ENCODE peak calls at places on chromosome 4, in five cellular contexts. One of them, this sample, is unnamed.

GRCh38 chr4:10239982-10240654 is 123.5 kb upstream of the WDR1 start:
- DNase-seq in CD8-positive, alpha-beta memory T cell: no peak
- DNase-seq in heart right ventricle: no peak
- DNase-seq in cardiac muscle cell: peak
- DNase-seq in A549: no peak
- DNase-seq in this sample: no peak

GRCh38 chr4:20288846-20289512 is 37.3 kb downstream of the SLIT2 start:
- DNase-seq in CD8-positive, alpha-beta memory T cell: no peak
- DNase-seq in heart right ventricle: no peak
- DNase-seq in cardiac muscle cell: peak
- DNase-seq in A549: no peak
- DNase-seq in this sample: no peak

GRCh38 chr4:168264903-168265302 is 53.6 kb downstream of the DDX60 start:
- DNase-seq in CD8-positive, alpha-beta memory T cell: no peak
- DNase-seq in heart right ventricle: peak
- DNase-seq in cardiac muscle cell: no peak
- DNase-seq in A549: no peak
- DNase-seq in this sample: no peak

GRCh38 chr4:61628282-61628681 is 428.2 kb downstream of the ADGRL3 start:
- DNase-seq in CD8-positive, alpha-beta memory T cell: no peak
- DNase-seq in heart right ventricle: no peak
- DNase-seq in cardiac muscle cell: no peak
- DNase-seq in A549: no peak
- DNase-seq in this sample: no peak

GRCh38 chr4:156347412-156348075 is 393.9 kb upstream of the CTSO start:
- DNase-seq in CD8-positive, alpha-beta memory T cell: no peak
- DNase-seq in heart right ventricle: no peak
- DNase-seq in cardiac muscle cell: peak
- DNase-seq in A549: no peak
- DNase-seq in this sample: no peak

GRCh38 chr4:108072300-108072699 is 82.6 kb downstream of the HADH start:
- DNase-seq in CD8-positive, alpha-beta memory T cell: peak
- DNase-seq in heart right ventricle: no peak
- DNase-seq in cardiac muscle cell: no peak
- DNase-seq in A549: no peak
- DNase-seq in this sample: no peak

GRCh38 chr4:113080050-113080449 is 30.6 kb downstream of the ANK2 start:
- DNase-seq in CD8-positive, alpha-beta memory T cell: no peak
- DNase-seq in heart right ventricle: no peak
- DNase-seq in cardiac muscle cell: peak
- DNase-seq in A549: peak
- DNase-seq in this sample: no peak

GRCh38 chr4:187276786-187277408 is 553.2 kb upstream of the FAT1 start:
- DNase-seq in CD8-positive, alpha-beta memory T cell: no peak
- DNase-seq in heart right ventricle: no peak
- DNase-seq in cardiac muscle cell: peak
- DNase-seq in A549: no peak
- DNase-seq in this sample: no peak

GRCh38 chr4:144204431-144204830 is 63.9 kb upstream of the GYPA start:
- DNase-seq in CD8-positive, alpha-beta memory T cell: no peak
- DNase-seq in heart right ventricle: no peak
- DNase-seq in cardiac muscle cell: no peak
- DNase-seq in A549: no peak
- DNase-seq in this sample: no peak

GRCh38 chr4:123020285-123020684 is 97.9 kb upstream of the NUDT6 start:
- DNase-seq in CD8-positive, alpha-beta memory T cell: no peak
- DNase-seq in heart right ventricle: no peak
- DNase-seq in cardiac muscle cell: no peak
- DNase-seq in A549: no peak
- DNase-seq in this sample: no peak

GRCh38 chr4:3283916-3284315 is 8.9 kb upstream of the RGS12 start:
- DNase-seq in CD8-positive, alpha-beta memory T cell: no peak
- DNase-seq in heart right ventricle: no peak
- DNase-seq in cardiac muscle cell: no peak
- DNase-seq in A549: no peak
- DNase-seq in this sample: no peak

GRCh38 chr4:15336410-15337184 is 91.2 kb upstream of the C1QTNF7 start:
- DNase-seq in CD8-positive, alpha-beta memory T cell: no peak
- DNase-seq in heart right ventricle: no peak
- DNase-seq in cardiac muscle cell: peak
- DNase-seq in A549: no peak
- DNase-seq in this sample: no peak

GRCh38 chr4:6538586-6538985 is 36.4 kb upstream of the MAN2B2 start:
- DNase-seq in CD8-positive, alpha-beta memory T cell: no peak
- DNase-seq in heart right ventricle: no peak
- DNase-seq in cardiac muscle cell: no peak
- DNase-seq in A549: no peak
- DNase-seq in this sample: no peak

GRCh38 chr4:39933689-39934590 is 43.8 kb downstream of the PDS5A start:
- DNase-seq in CD8-positive, alpha-beta memory T cell: no peak
- DNase-seq in heart right ventricle: no peak
- DNase-seq in cardiac muscle cell: peak
- DNase-seq in A549: no peak
- DNase-seq in this sample: no peak

GRCh38 chr4:75547647-75548387 is 8.0 kb upstream of the ODAPH start:
- DNase-seq in CD8-positive, alpha-beta memory T cell: no peak
- DNase-seq in heart right ventricle: peak
- DNase-seq in cardiac muscle cell: peak
- DNase-seq in A549: no peak
- DNase-seq in this sample: no peak

GRCh38 chr4:42371306-42372063 is 25.8 kb upstream of the SHISA3 start:
- DNase-seq in CD8-positive, alpha-beta memory T cell: no peak
- DNase-seq in heart right ventricle: peak
- DNase-seq in cardiac muscle cell: peak
- DNase-seq in A549: peak
- DNase-seq in this sample: no peak

GRCh38 chr4:112473985-112474384 is 42.0 kb downstream of the NEUROG2 start:
- DNase-seq in CD8-positive, alpha-beta memory T cell: no peak
- DNase-seq in heart right ventricle: no peak
- DNase-seq in cardiac muscle cell: no peak
- DNase-seq in A549: no peak
- DNase-seq in this sample: no peak

GRCh38 chr4:72582853-72583252 is 13.8 kb upstream of the ADAMTS3 start:
- DNase-seq in CD8-positive, alpha-beta memory T cell: no peak
- DNase-seq in heart right ventricle: no peak
- DNase-seq in cardiac muscle cell: no peak
- DNase-seq in A549: no peak
- DNase-seq in this sample: no peak

GRCh38 chr4:38412137-38412536 is 251.9 kb upstream of the KLF3 start:
- DNase-seq in CD8-positive, alpha-beta memory T cell: no peak
- DNase-seq in heart right ventricle: no peak
- DNase-seq in cardiac muscle cell: no peak
- DNase-seq in A549: no peak
- DNase-seq in this sample: no peak

GRCh38 chr4:1376841-1377605 is 29.2 kb downstream of the NKX1-1 start:
- DNase-seq in CD8-positive, alpha-beta memory T cell: no peak
- DNase-seq in heart right ventricle: no peak
- DNase-seq in cardiac muscle cell: no peak
- DNase-seq in A549: no peak
- DNase-seq in this sample: no peak

DNA sequence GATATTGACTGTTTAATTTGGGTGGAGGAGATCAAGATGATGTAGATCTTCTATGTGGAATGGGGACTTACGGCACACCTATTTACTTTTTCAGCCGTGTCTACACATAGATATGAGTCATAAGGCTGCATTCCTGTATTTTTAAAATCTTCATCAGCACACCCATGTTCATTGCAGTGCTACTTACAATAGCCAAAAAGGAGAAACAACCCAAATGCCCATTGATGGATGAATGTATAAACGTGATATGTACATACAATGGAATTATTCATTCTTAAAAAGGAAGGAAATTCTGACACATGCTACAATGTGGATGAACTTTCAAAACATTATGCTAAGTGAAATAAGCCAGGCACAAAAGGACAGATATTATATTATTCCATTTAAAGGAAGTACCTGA is 98.6 kb downstream of the AASDH start:
- DNase-seq in CD8-positive, alpha-beta memory T cell: no peak
- DNase-seq in heart right ventricle: no peak
- DNase-seq in cardiac muscle cell: no peak
- DNase-seq in A549: no peak
- DNase-seq in this sample: no peak
- H3K27ac ChIP-seq in CD8-positive, alpha-beta memory T cell: no peak
- H3K27ac ChIP-seq in heart right ventricle: no peak
- H3K27ac ChIP-seq in cardiac muscle cell: no peak
- H3K27ac ChIP-seq in A549: no peak
- H3K27ac ChIP-seq in this sample: no peak

DNA sequence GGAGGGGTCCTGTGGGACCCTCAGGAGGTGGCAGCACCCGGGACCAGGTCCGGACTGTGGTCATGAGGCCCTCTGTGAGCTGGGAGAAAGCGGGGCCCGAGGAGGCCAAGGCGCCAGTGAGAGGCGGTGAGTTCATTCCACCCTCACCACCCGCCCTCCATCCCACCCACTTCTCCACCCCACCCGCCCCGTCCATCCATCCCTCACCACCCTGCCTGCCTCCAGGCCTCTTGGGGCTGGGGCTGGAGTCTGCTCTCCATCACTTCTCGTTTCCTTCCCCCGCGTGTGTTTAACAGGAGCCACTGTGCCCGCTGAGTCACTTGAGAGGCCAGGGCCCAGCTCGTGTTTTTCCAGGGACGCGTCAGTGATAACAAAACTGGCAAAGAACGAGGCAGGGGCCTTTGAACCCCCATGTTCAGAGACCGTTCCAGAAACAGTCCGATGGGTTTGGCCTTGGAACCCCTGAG is 6.2 kb downstream of the SH3TC1 start:
- DNase-seq in CD8-positive, alpha-beta memory T cell: no peak
- DNase-seq in heart right ventricle: no peak
- DNase-seq in cardiac muscle cell: peak
- DNase-seq in A549: no peak
- DNase-seq in this sample: no peak
- H3K27ac ChIP-seq in CD8-positive, alpha-beta memory T cell: no peak
- H3K27ac ChIP-seq in heart right ventricle: no peak
- H3K27ac ChIP-seq in cardiac muscle cell: no peak
- H3K27ac ChIP-seq in A549: no peak
- H3K27ac ChIP-seq in this sample: no peak

GRCh38 chr4:40990202-40990898 is 224.0 kb downstream of the APBB2 start:
- DNase-seq in CD8-positive, alpha-beta memory T cell: no peak
- DNase-seq in heart right ventricle: no peak
- DNase-seq in cardiac muscle cell: peak
- DNase-seq in A549: peak
- DNase-seq in this sample: no peak

GRCh38 chr4:40990899-40991265 is 223.5 kb downstream of the APBB2 start:
- DNase-seq in CD8-positive, alpha-beta memory T cell: no peak
- DNase-seq in heart right ventricle: no peak
- DNase-seq in cardiac muscle cell: no peak
- DNase-seq in A549: no peak
- DNase-seq in this sample: no peak

GRCh38 chr4:40995850-40996249 is 218.5 kb downstream of the APBB2 start:
- DNase-seq in CD8-positive, alpha-beta memory T cell: no peak
- DNase-seq in heart right ventricle: no peak
- DNase-seq in cardiac muscle cell: peak
- DNase-seq in A549: no peak
- DNase-seq in this sample: no peak

GRCh38 chr4:40992472-40993298 is 221.7 kb downstream of the APBB2 start:
- DNase-seq in CD8-positive, alpha-beta memory T cell: no peak
- DNase-seq in heart right ventricle: no peak
- DNase-seq in cardiac muscle cell: peak
- DNase-seq in A549: no peak
- DNase-seq in this sample: no peak

GRCh38 chr4:40991908-40992307 is 222.4 kb downstream of the APBB2 start:
- DNase-seq in CD8-positive, alpha-beta memory T cell: no peak
- DNase-seq in heart right ventricle: no peak
- DNase-seq in cardiac muscle cell: peak
- DNase-seq in A549: no peak
- DNase-seq in this sample: no peak
- H3K27ac ChIP-seq in CD8-positive, alpha-beta memory T cell: no peak
- H3K27ac ChIP-seq in heart right ventricle: no peak
- H3K27ac ChIP-seq in cardiac muscle cell: no peak
- H3K27ac ChIP-seq in A549: peak
- H3K27ac ChIP-seq in this sample: no peak

GRCh38 chr4:55358668-55359067 is 12.6 kb downstream of the SRD5A3 start:
- DNase-seq in CD8-positive, alpha-beta memory T cell: no peak
- DNase-seq in heart right ventricle: no peak
- DNase-seq in cardiac muscle cell: peak
- DNase-seq in A549: no peak
- DNase-seq in this sample: no peak
- H3K27ac ChIP-seq in CD8-positive, alpha-beta memory T cell: no peak
- H3K27ac ChIP-seq in heart right ventricle: peak
- H3K27ac ChIP-seq in cardiac muscle cell: no peak
- H3K27ac ChIP-seq in A549: no peak
- H3K27ac ChIP-seq in this sample: peak

GRCh38 chr4:27198971-27199370 is 338.3 kb downstream of the STIM2 start:
- DNase-seq in CD8-positive, alpha-beta memory T cell: no peak
- DNase-seq in heart right ventricle: no peak
- DNase-seq in cardiac muscle cell: no peak
- DNase-seq in A549: no peak
- DNase-seq in this sample: no peak
- H3K27ac ChIP-seq in CD8-positive, alpha-beta memory T cell: no peak
- H3K27ac ChIP-seq in heart right ventricle: no peak
- H3K27ac ChIP-seq in cardiac muscle cell: no peak
- H3K27ac ChIP-seq in A549: no peak
- H3K27ac ChIP-seq in this sample: no peak